ENCODE peak calls at places on chromosomes 12 and 14, in four cellular contexts. Z is right lobe of liver, S is A549, C is pancreas. I is an unnamed sample.

GRCh38 chr12:5661820-5662219 is 229.9 kb downstream of the NTF3 start:
- DNase-seq in S (no peak), C (no peak), Z (no peak), I (no peak)

GRCh38 chr14:72471346-72471745 is 422.6 kb downstream of the DPF3 start:
- DNase-seq in Z (no peak), S (no peak), C (no peak), I (no peak)

GRCh38 chr14:71163842-71164500 is 256.7 kb downstream of the PCNX1 start:
- DNase-seq in Z (no peak), C (no peak), S (no peak), I (no peak)

GRCh38 chr14:74583689-74584434 is 28.2 kb downstream of the LTBP2 start:
- DNase-seq in C (no peak), S (peak), Z (no peak), I (peak)

GRCh38 chr12:115630133-115630532 is 647.4 kb downstream of the MED13L start:
- DNase-seq in C (no peak), S (no peak), Z (no peak), I (no peak)

GRCh38 chr12:107196681-107197080 is 103.3 kb upstream of the CRY1 start:
- DNase-seq in Z (no peak), S (no peak), C (no peak), I (no peak)

GRCh38 chr14:102949062-102949800 is 26.8 kb downstream of the AMN start:
- DNase-seq in C (peak), S (peak), Z (no peak), I (peak)

GRCh38 chr14:103257211-103257962 is 76.7 kb upstream of the EIF5 start:
- DNase-seq in S (peak), C (no peak), Z (peak), I (no peak)

GRCh38 chr12:48973531-48973930 is 2.0 kb upstream of the WNT10B start:
- DNase-seq in S (no peak), Z (no peak), C (no peak), I (peak)

GRCh38 chr12:48973084-48973483 is 1.5 kb upstream of the WNT10B start:
- DNase-seq in C (no peak), Z (no peak), S (no peak), I (no peak)

GRCh38 chr12:48970702-48971334 is 717 bp downstream of the WNT10B start:
- DNase-seq in S (no peak), Z (no peak), C (no peak), I (no peak)

GRCh38 chr12:48973992-48974673 is 2.6 kb upstream of the WNT10B start:
- DNase-seq in C (no peak), S (peak), Z (no peak), I (peak)

GRCh38 chr12:48972213-48973021 is 882 bp upstream of the WNT10B start:
- DNase-seq in S (no peak), C (no peak), Z (no peak), I (no peak)
- TF ChIP-seq CTCF in S (no peak), C (no peak), Z (no peak), I (no peak)

DNA sequence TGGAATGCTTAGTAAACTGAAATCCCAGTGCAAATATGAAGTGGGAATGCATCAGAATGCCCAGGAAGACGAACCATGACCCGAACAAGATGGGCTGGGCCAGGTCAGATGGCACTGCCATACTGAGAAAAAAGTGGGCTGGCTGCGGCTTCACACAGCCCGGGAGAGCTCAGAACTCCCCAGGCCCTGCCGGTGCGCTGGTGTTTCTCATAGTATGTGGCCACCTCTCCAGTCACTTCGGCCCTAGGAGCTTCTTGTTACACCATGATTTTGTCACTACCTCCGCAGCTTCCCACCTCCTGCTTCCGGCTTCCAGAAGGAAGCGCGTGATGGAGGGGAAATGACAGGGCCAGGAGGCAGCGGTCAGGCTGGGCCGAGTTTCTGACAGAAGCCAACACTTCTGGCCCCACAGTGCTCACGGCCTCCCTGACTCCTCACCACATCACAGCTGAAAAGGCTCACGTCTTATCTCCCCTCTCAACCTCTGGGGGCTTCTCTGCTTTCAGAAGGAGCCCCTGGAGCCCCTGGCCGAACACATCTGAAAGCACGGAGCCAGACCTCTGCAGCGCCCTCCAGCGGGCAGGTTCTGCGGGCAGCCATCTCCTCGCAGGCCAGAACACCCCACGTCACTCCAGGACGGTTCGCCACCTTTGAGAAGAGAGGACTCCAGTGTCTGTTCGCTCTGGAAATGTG is 30.7 kb downstream of the DAD1 start:
- DNase-seq in Z (no peak), S (no peak), C (no peak), I (no peak)
- TF ChIP-seq CTCF in Z (no peak), S (no peak), C (no peak), I (no peak)

GRCh38 chr14:26137161-26137560 is 460.7 kb downstream of the NOVA1 start:
- DNase-seq in C (no peak), Z (no peak), S (no peak), I (no peak)

GRCh38 chr14:26138764-26139445 is 458.9 kb downstream of the NOVA1 start:
- DNase-seq in C (no peak), Z (no peak), S (peak), I (no peak)
- TF ChIP-seq CTCF in C (no peak), Z (no peak), S (no peak), I (no peak)

DNA sequence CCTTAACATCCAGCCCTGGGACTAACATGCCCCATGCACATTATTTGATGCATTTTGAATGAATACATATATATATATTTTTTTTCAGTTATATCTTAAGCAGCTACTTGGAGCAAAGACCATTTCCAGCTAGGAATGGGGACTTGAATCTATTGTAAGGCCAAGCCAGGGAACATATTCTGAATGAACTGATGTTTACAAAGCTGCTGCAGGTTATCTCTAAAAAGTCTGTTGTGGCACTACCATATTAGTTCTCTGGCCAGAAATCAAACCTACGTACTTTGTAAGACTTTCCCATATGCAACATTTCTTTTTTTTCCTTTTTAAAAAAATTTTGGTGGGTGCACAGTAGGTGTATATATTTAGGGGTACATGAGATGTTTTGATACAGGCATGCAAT is 43.4 kb downstream of the PELI2 start:
- DNase-seq in S (no peak), Z (no peak), C (no peak), I (no peak)
- TF ChIP-seq CTCF in S (no peak), Z (no peak), C (no peak), I (no peak)

GRCh38 chr12:15155271-15155670 is 65.9 kb downstream of the RERG start:
- DNase-seq in S (no peak), Z (peak), C (no peak), I (no peak)

GRCh38 chr12:15152864-15153263 is 68.4 kb downstream of the RERG start:
- DNase-seq in Z (no peak), S (peak), C (no peak), I (no peak)

GRCh38 chr12:15151141-15152091 is 69.8 kb downstream of the RERG start:
- DNase-seq in Z (no peak), C (no peak), S (peak), I (no peak)

GRCh38 chr12:15152456-15152855 is 68.8 kb downstream of the RERG start:
- DNase-seq in C (no peak), S (peak), Z (no peak), I (no peak)

DNA sequence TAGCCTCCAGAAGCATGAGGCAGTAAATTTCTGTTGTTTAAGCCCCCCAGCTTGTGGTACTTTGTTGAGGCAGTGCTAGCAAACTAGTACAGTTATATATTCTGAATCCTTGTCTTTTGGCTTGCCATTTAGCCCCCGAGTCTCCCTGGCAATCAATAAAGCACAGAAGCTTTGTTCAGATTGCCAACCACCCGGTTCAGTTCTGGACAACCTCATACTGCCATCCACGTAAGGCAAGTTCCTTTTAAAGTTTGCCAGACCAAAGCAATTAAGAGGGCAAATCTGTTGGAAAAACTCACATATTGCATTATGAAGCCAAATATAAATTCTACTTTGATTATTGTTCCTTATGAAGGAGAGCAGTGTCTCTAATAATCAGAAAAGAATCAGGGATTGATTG is 67.1 kb downstream of the RERG start:
- DNase-seq in Z (no peak), S (no peak), C (no peak), I (no peak)
- TF ChIP-seq CTCF in Z (no peak), S (no peak), C (no peak), I (no peak)

GRCh38 chr14:91714805-91715204 is 17.1 kb downstream of the CATSPERB start:
- DNase-seq in C (no peak), S (no peak), Z (no peak), I (no peak)
- TF ChIP-seq CTCF in C (no peak), S (no peak), Z (no peak), I (no peak)

GRCh38 chr14:100709252-100709955 is 17.3 kb upstream of the DLK1 start:
- DNase-seq in S (no peak), C (no peak), Z (no peak), I (no peak)
- TF ChIP-seq CTCF in S (peak), C (no peak), Z (peak), I (peak)

DNA sequence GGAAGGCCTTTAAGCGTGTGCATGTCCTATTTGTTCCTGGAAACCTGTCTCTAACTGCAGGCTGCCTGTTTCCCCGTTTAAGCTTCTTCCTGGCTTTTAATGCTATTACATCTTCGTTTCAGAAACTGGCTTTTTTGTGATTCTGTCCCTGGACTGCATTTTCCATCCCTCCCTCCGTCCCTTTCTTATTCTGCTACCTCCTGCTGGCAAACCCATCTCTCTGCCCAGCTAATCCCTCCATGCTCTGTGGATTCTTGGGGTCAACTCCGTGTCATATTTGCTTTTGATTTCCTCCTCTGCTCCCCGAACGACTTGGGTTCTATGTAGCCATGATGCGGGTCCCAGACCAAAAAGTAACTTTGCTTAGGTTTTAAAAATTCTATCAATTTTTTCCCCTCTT is 58.1 kb downstream of the FZD10 start:
- DNase-seq in C (no peak), Z (no peak), S (no peak), I (no peak)
- TF ChIP-seq CTCF in C (no peak), Z (no peak), S (no peak), I (no peak)

GRCh38 chr14:100907240-100907639 is 3.7 kb upstream of the RTL1 start:
- DNase-seq in Z (no peak), S (no peak), C (no peak), I (no peak)

GRCh38 chr14:100905166-100905565 is 1.6 kb upstream of the RTL1 start:
- DNase-seq in Z (no peak), S (no peak), C (no peak), I (no peak)

GRCh38 chr14:100903672-100904185 is at the start of gene RTL1:
- DNase-seq in C (no peak), Z (no peak), S (no peak), I (no peak)

GRCh38 chr14:100904307-100905019 is 941 bp upstream of the RTL1 start:
- DNase-seq in Z (no peak), S (peak), C (peak), I (no peak)

DNA sequence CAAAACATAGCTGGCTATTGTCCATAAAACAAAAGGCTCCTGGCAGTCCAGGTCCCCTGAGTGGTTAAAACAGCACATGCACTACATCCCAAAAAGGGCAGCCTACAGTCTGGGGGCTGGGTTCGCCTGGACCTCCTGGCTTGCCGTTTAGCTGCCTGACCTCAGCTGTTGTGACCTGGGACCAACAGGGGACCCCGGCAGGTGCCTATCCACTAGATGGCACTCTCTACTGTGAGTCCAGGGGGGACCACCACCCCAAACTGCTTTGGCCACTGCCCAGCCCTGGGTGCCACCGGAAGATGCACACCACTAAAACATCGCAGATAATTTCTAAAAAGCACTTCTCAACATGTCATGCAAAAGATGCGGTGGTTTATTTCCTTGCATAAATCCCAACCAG is 2.9 kb upstream of the RTL1 start:
- DNase-seq in S (no peak), C (no peak), Z (no peak), I (no peak)
- TF ChIP-seq CTCF in S (peak), C (no peak), Z (no peak), I (no peak)

GRCh38 chr14:59004012-59004411 is 184.5 kb upstream of the DAAM1 start:
- DNase-seq in S (no peak), C (no peak), Z (no peak), I (no peak)
- TF ChIP-seq CTCF in S (no peak), C (no peak), Z (no peak), I (no peak)

I was measured in psoas muscle.